ENCODE peak calls at places on chromosome 18, in ten cellular contexts. P is sigmoid colon; Q is IMR-90; R is left ventricle myocardium inferior; K is stomach; T is brain microvascular endothelial cell; X is OCI-LY7; N is SK-N-SH; F is CD8-positive, alpha-beta T cell; A is neural progenitor cell. D is an unnamed sample.

GRCh38 chr18:80124131-80124530 is 15.1 kb downstream of the ADNP2 start:
- DNase-seq in P (no peak), Q (no peak), R (no peak), K (no peak), T (no peak), X (no peak), N (no peak), F (no peak), A (no peak), D (no peak)

GRCh38 chr18:46772396-46772795 is 15.5 kb upstream of the ST8SIA5 start:
- DNase-seq in P (no peak), Q (no peak), R (no peak), K (no peak), T (no peak), X (peak; percentile 11), N (no peak), F (no peak), A (no peak), D (no peak)

GRCh38 chr18:48797841-48798255 is 152.9 kb downstream of the SMAD7 start:
- DNase-seq in P (peak; percentile 55), Q (no peak), R (peak; percentile 50), K (no peak), T (no peak), X (no peak), N (peak; percentile 76), F (no peak), A (no peak), D (peak; percentile 49)

GRCh38 chr18:78713064-78713463 is 266.6 kb upstream of the SALL3 start:
- DNase-seq in P (peak; percentile 19), Q (no peak), R (no peak), K (no peak), T (no peak), X (no peak), N (no peak), F (no peak), A (peak; percentile 86), D (no peak)

GRCh38 chr18:79708412-79708811 is 28.8 kb downstream of the CTDP1 start:
- DNase-seq in P (no peak), Q (no peak), R (no peak), K (no peak), T (no peak), X (no peak), N (no peak), F (no peak), A (no peak), D (no peak)

GRCh38 chr18:80200932-80201672 is 46.2 kb downstream of the PARD6G start:
- DNase-seq in P (peak; percentile 56), Q (no peak), R (no peak), K (no peak), T (no peak), X (no peak), N (no peak), F (no peak), A (no peak), D (no peak)

GRCh38 chr18:62904396-62905285 is 189.3 kb downstream of the PHLPP1 start:
- DNase-seq in P (no peak), Q (no peak), R (no peak), K (no peak), T (no peak), X (no peak), N (no peak), F (no peak), A (no peak), D (no peak)

GRCh38 chr18:35141077-35141476 is 99.8 kb upstream of the ZNF397 start:
- DNase-seq in P (no peak), Q (no peak), R (no peak), K (no peak), T (no peak), X (peak; percentile 40), N (no peak), F (no peak), A (no peak), D (no peak)

GRCh38 chr18:70384181-70384790 is 95.4 kb downstream of the SOCS6 start:
- DNase-seq in P (no peak), Q (peak; percentile 87), R (no peak), K (no peak), T (peak; percentile 83), X (no peak), N (no peak), F (no peak), A (no peak), D (no peak)

GRCh38 chr18:65846107-65846506 is 95.3 kb downstream of the CDH7 start:
- DNase-seq in P (no peak), Q (no peak), R (no peak), K (no peak), T (no peak), X (no peak), N (no peak), F (no peak), A (no peak), D (no peak)

GRCh38 chr18:64518191-64518590 is 369.3 kb upstream of the LINC00305 start:
- DNase-seq in P (no peak), Q (no peak), R (no peak), K (no peak), T (no peak), X (no peak), N (peak; percentile 24), F (no peak), A (no peak), D (no peak)

GRCh38 chr18:52341617-52342381 is 1.8 kb downstream of the DCC start:
- DNase-seq in P (no peak), Q (no peak), R (no peak), K (no peak), T (no peak), X (no peak), N (peak; percentile 50), F (no peak), A (peak; percentile 73), D (peak; percentile 63)

GRCh38 chr18:58998421-58999203 is 133.9 kb downstream of the ZNF532 start:
- DNase-seq in P (no peak), Q (peak; percentile 70), R (peak; percentile 72), K (no peak), T (peak; percentile 68), X (peak; percentile 60), N (no peak), F (no peak), A (no peak), D (no peak)

GRCh38 chr18:80109676-80110078 is 615 bp downstream of the ADNP2 start:
- DNase-seq in P (peak; percentile 77), Q (peak; percentile 31), R (peak; percentile 33), K (peak; percentile 30), T (peak; percentile 44), X (peak; percentile 20), N (peak; percentile 87), F (peak; percentile 31), A (peak; percentile 75), D (peak; percentile 60)

GRCh38 chr18:61840324-61840723 is 52.5 kb downstream of the RNF152 start:
- DNase-seq in P (no peak), Q (no peak), R (no peak), K (no peak), T (no peak), X (no peak), N (no peak), F (no peak), A (no peak), D (no peak)

GRCh38 chr18:47168913-47169312 is 7.3 kb downstream of the IER3IP1 start:
- DNase-seq in P (no peak), Q (no peak), R (no peak), K (no peak), T (no peak), X (no peak), N (no peak), F (no peak), A (no peak), D (no peak)

GRCh38 chr18:79332601-79333000 is 63.1 kb upstream of the NFATC1 start:
- DNase-seq in P (no peak), Q (no peak), R (no peak), K (no peak), T (no peak), X (no peak), N (no peak), F (no peak), A (no peak), D (no peak)

GRCh38 chr18:48006415-48007175 is 76.1 kb upstream of the SMAD2 start:
- DNase-seq in P (no peak), Q (no peak), R (no peak), K (no peak), T (no peak), X (no peak), N (no peak), F (no peak), A (no peak), D (no peak)

GRCh38 chr18:74511823-74512222 is 15.7 kb downstream of the CNDP2 start:
- DNase-seq in P (peak; percentile 29), Q (no peak), R (no peak), K (peak; percentile 23), T (no peak), X (no peak), N (no peak), F (no peak), A (no peak), D (no peak)

GRCh38 chr18:1408331-1408835 is 503.7 kb downstream of the ADCYAP1 start:
- DNase-seq in P (no peak), Q (no peak), R (no peak), K (no peak), T (no peak), X (no peak), N (no peak), F (no peak), A (no peak), D (no peak)

GRCh38 chr18:67590571-67591141 is 74.1 kb upstream of the DSEL start:
- DNase-seq in P (no peak), Q (peak; percentile 52), R (no peak), K (no peak), T (peak; percentile 13), X (no peak), N (no peak), F (no peak), A (no peak), D (no peak)

GRCh38 chr18:50967714-50968661 is at the start of gene ELAC1:
- DNase-seq in P (peak; percentile 89), Q (peak; percentile 76), R (peak; percentile 78), K (peak; percentile 83), T (peak; percentile 62), X (peak; percentile 77), N (peak; percentile 94), F (peak; percentile 62), A (peak; percentile 87), D (peak; percentile 86)
- TF ChIP-seq CTCF in P (no peak), Q (peak; percentile 0), R (peak; percentile 23), K (no peak), T (no peak), X (no peak), N (peak; percentile 2), F (no peak), A (peak; percentile 9), D (no peak)

GRCh38 chr18:12014091-12014490 is 32.8 kb downstream of the IMPA2 start:
- DNase-seq in P (no peak), Q (no peak), R (no peak), K (no peak), T (no peak), X (no peak), N (no peak), F (no peak), A (no peak), D (no peak)
- H3K36me3 ChIP-seq in P (peaks cover 34% of the 10 kb centered on the region), Q (peaks cover 26% of the 10 kb centered on the region), R (peaks cover 57% of the 10 kb centered on the region), K (peaks cover 69% of the 10 kb centered on the region), T (no peaks in the 10 kb centered on the region), X (peaks cover 19% of the 10 kb centered on the region), N (no peaks in the 10 kb centered on the region), F (no peaks in the 10 kb centered on the region), A (no peaks in the 10 kb centered on the region), D (no peaks in the 10 kb centered on the region)

GRCh38 chr18:24465491-24465890 is 5.1 kb downstream of the HRH4 start:
- DNase-seq in P (no peak), Q (no peak), R (no peak), K (no peak), T (no peak), X (no peak), N (no peak), F (no peak), A (no peak), D (no peak)
- H3K27ac ChIP-seq in P (no peak overlapping the region), Q (no peak overlapping the region), R (no peak overlapping the region), K (no peak overlapping the region), T (no peak overlapping the region), X (no peak overlapping the region), N (no peak overlapping the region), F (no peak overlapping the region), A (no peak overlapping the region), D (no peak overlapping the region)

GRCh38 chr18:21389283-21389682 is 147.3 kb downstream of the GREB1L start:
- DNase-seq in P (no peak), Q (no peak), R (no peak), K (no peak), T (no peak), X (no peak), N (no peak), F (no peak), A (no peak), D (no peak)
- TF ChIP-seq CTCF in P (no peak), Q (no peak), R (no peak), K (no peak), T (no peak), X (peak; percentile 48), N (no peak), F (no peak), A (no peak), D (no peak)

D was measured in WERI-Rb-1.